ENCODE peak calls at places on chromosome 21, in four cellular contexts. One of them, this sample, is unnamed.

GRCh38 chr21:36741506-36741905 is 42.6 kb downstream of the SIM2 start:
- DNase-seq in GM12878: no peak
- DNase-seq in K562: peak
- DNase-seq in HL-60: no peak
- DNase-seq in this sample: no peak

GRCh38 chr21:27831821-27832569 is 865.1 kb upstream of the ADAMTS5 start:
- DNase-seq in K562: no peak
- DNase-seq in HL-60: no peak
- DNase-seq in GM12878: no peak
- DNase-seq in this sample: no peak

GRCh38 chr21:28126521-28127317 is 866.0 kb downstream of the LTN1 start:
- DNase-seq in K562: no peak
- DNase-seq in GM12878: no peak
- DNase-seq in HL-60: no peak
- DNase-seq in this sample: no peak

GRCh38 chr21:42489991-42490390 is 6.0 kb downstream of the RSPH1 start:
- DNase-seq in GM12878: no peak
- DNase-seq in HL-60: no peak
- DNase-seq in K562: no peak
- DNase-seq in this sample: no peak

GRCh38 chr21:35401476-35401875 is 352.4 kb upstream of the RUNX1 start:
- DNase-seq in GM12878: no peak
- DNase-seq in K562: no peak
- DNase-seq in HL-60: no peak
- DNase-seq in this sample: no peak

GRCh38 chr21:41504030-41504429 is 3.9 kb downstream of the TMPRSS2 start:
- DNase-seq in K562: no peak
- DNase-seq in HL-60: no peak
- DNase-seq in GM12878: no peak
- DNase-seq in this sample: no peak

GRCh38 chr21:42309753-42310213 is 5.4 kb downstream of the TFF3 start:
- DNase-seq in K562: peak
- DNase-seq in GM12878: no peak
- DNase-seq in HL-60: peak
- DNase-seq in this sample: peak

GRCh38 chr21:35291034-35291433 is 241.9 kb upstream of the RUNX1 start:
- DNase-seq in GM12878: no peak
- DNase-seq in K562: no peak
- DNase-seq in HL-60: no peak
- DNase-seq in this sample: no peak

GRCh38 chr21:35190201-35190701 is 141.1 kb upstream of the RUNX1 start:
- DNase-seq in GM12878: no peak
- DNase-seq in K562: no peak
- DNase-seq in HL-60: no peak
- DNase-seq in this sample: no peak

GRCh38 chr21:31348188-31348587 is 4.1 kb upstream of the TIAM1 start:
- DNase-seq in GM12878: no peak
- DNase-seq in HL-60: no peak
- DNase-seq in K562: no peak
- DNase-seq in this sample: no peak

GRCh38 chr21:41958886-41959563 is 5.2 kb upstream of the C2CD2 start:
- DNase-seq in GM12878: no peak
- DNase-seq in HL-60: no peak
- DNase-seq in K562: no peak
- DNase-seq in this sample: no peak

GRCh38 chr21:21200103-21200938 is 202.1 kb downstream of the NCAM2 start:
- DNase-seq in HL-60: no peak
- DNase-seq in GM12878: no peak
- DNase-seq in K562: peak
- DNase-seq in this sample: no peak

GRCh38 chr21:34878501-34878900 is 170.6 kb downstream of the RUNX1 start:
- DNase-seq in GM12878: no peak
- DNase-seq in HL-60: no peak
- DNase-seq in K562: no peak
- DNase-seq in this sample: no peak

GRCh38 chr21:35720065-35720810 is 340.1 kb downstream of the SETD4 start:
- DNase-seq in K562: no peak
- DNase-seq in GM12878: no peak
- DNase-seq in HL-60: no peak
- DNase-seq in this sample: no peak

GRCh38 chr21:33069994-33070811 is at the start of gene OLIG1:
- DNase-seq in HL-60: peak
- DNase-seq in GM12878: no peak
- DNase-seq in K562: no peak
- DNase-seq in this sample: peak
- TF ChIP-seq SPI1 in HL-60: peak
- TF ChIP-seq SPI1 in GM12878: no peak
- TF ChIP-seq SPI1 in K562: no peak
- TF ChIP-seq SPI1 in this sample: no peak

GRCh38 chr21:38852708-38853107 is 47.0 kb downstream of the ETS2 start:
- DNase-seq in K562: no peak
- DNase-seq in GM12878: no peak
- DNase-seq in HL-60: no peak
- DNase-seq in this sample: no peak
- TF ChIP-seq SPI1 in K562: no peak
- TF ChIP-seq SPI1 in GM12878: no peak
- TF ChIP-seq SPI1 in HL-60: no peak
- TF ChIP-seq SPI1 in this sample: no peak

GRCh38 chr21:14523234-14523633 is 22.9 kb downstream of the SAMSN1 start:
- DNase-seq in GM12878: no peak
- DNase-seq in K562: peak
- DNase-seq in HL-60: peak
- DNase-seq in this sample: no peak
- TF ChIP-seq SPI1 in GM12878: no peak
- TF ChIP-seq SPI1 in K562: no peak
- TF ChIP-seq SPI1 in HL-60: no peak
- TF ChIP-seq SPI1 in this sample: no peak

GRCh38 chr21:45051580-45052434 is 22.6 kb upstream of the ADARB1 start:
- DNase-seq in HL-60: no peak
- DNase-seq in K562: no peak
- DNase-seq in GM12878: no peak
- DNase-seq in this sample: no peak

GRCh38 chr21:45049725-45050359 is 24.5 kb upstream of the ADARB1 start:
- DNase-seq in GM12878: no peak
- DNase-seq in K562: no peak
- DNase-seq in HL-60: no peak
- DNase-seq in this sample: no peak

GRCh38 chr21:45050786-45051489 is 23.4 kb upstream of the ADARB1 start:
- DNase-seq in K562: no peak
- DNase-seq in HL-60: no peak
- DNase-seq in GM12878: no peak
- DNase-seq in this sample: no peak

GRCh38 chr21:45048968-45049367 is 25.4 kb upstream of the ADARB1 start:
- DNase-seq in K562: no peak
- DNase-seq in GM12878: no peak
- DNase-seq in HL-60: no peak
- DNase-seq in this sample: no peak

GRCh38 chr21:45050361-45050785 is 24.0 kb upstream of the ADARB1 start:
- DNase-seq in GM12878: no peak
- DNase-seq in K562: no peak
- DNase-seq in HL-60: no peak
- DNase-seq in this sample: no peak
- TF ChIP-seq SPI1 in GM12878: no peak
- TF ChIP-seq SPI1 in K562: no peak
- TF ChIP-seq SPI1 in HL-60: no peak
- TF ChIP-seq SPI1 in this sample: no peak

GRCh38 chr21:16304189-16304588 is 574.4 kb downstream of the USP25 start:
- DNase-seq in K562: no peak
- DNase-seq in GM12878: no peak
- DNase-seq in HL-60: no peak
- DNase-seq in this sample: no peak
- TF ChIP-seq SPI1 in K562: no peak
- TF ChIP-seq SPI1 in GM12878: no peak
- TF ChIP-seq SPI1 in HL-60: no peak
- TF ChIP-seq SPI1 in this sample: no peak

GRCh38 chr21:45974073-45975016 is 7.2 kb upstream of the COL6A1 start:
- DNase-seq in GM12878: no peak
- DNase-seq in K562: peak
- DNase-seq in HL-60: no peak
- DNase-seq in this sample: peak
- TF ChIP-seq SPI1 in GM12878: no peak
- TF ChIP-seq SPI1 in K562: no peak
- TF ChIP-seq SPI1 in HL-60: no peak
- TF ChIP-seq SPI1 in this sample: no peak

GRCh38 chr21:39852021-39852721 is 15.1 kb upstream of the PCP4 start:
- DNase-seq in HL-60: no peak
- DNase-seq in GM12878: no peak
- DNase-seq in K562: no peak
- DNase-seq in this sample: no peak
- TF ChIP-seq SPI1 in HL-60: no peak
- TF ChIP-seq SPI1 in GM12878: no peak
- TF ChIP-seq SPI1 in K562: no peak
- TF ChIP-seq SPI1 in this sample: no peak